ENCODE peak calls at places on chromosomes 11 and 22, in six cellular contexts. F, Y, L, N, D and H are unnamed samples.

GRCh38 chr11:119806064-119806915 is 77.3 kb upstream of the NECTIN1 start:
- DNase-seq in F (no peak), Y (no peak), L (no peak), N (no peak), D (no peak), H (no peak)

GRCh38 chr22:32475428-32476010 is 908 bp downstream of the FBXO7 start:
- DNase-seq in F (peak; percentile 71), Y (no peak), L (peak; percentile 32), N (no peak), D (peak; percentile 54), H (no peak)

GRCh38 chr11:4748435-4748834 is 21.3 kb downstream of the OR51F1 start:
- DNase-seq in F (no peak), Y (no peak), L (no peak), N (no peak), D (peak; percentile 23), H (no peak)

GRCh38 chr11:27371490-27371889 is 8.5 kb upstream of the CCDC34 start:
- DNase-seq in F (no peak), Y (no peak), L (no peak), N (no peak), D (no peak), H (no peak)

GRCh38 chr11:119680899-119681370 is 48.1 kb downstream of the NECTIN1 start:
- DNase-seq in F (peak; percentile 44), Y (no peak), L (no peak), N (no peak), D (no peak), H (no peak)

GRCh38 chr11:19013181-19013857 is 47.2 kb downstream of the MRGPRX2 start:
- DNase-seq in F (no peak), Y (no peak), L (no peak), N (no peak), D (no peak), H (no peak)

GRCh38 chr11:123211981-123212380 is 16.9 kb upstream of the CLMP start:
- DNase-seq in F (no peak), Y (no peak), L (no peak), N (no peak), D (no peak), H (no peak)

GRCh38 chr22:46967445-46968358 is 205.3 kb downstream of the TBC1D22A start:
- DNase-seq in F (no peak), Y (no peak), L (no peak), N (no peak), D (no peak), H (no peak)

GRCh38 chr11:131663403-131664200 is 293.2 kb downstream of the NTM start:
- DNase-seq in F (peak; percentile 93), Y (no peak), L (peak; percentile 59), N (no peak), D (no peak), H (no peak)

GRCh38 chr11:107711861-107712260 is at the start of gene SLN:
- DNase-seq in F (no peak), Y (no peak), L (no peak), N (no peak), D (no peak), H (no peak)

GRCh38 chr22:49290711-49291110 is 537.0 kb downstream of the BRD1 start:
- DNase-seq in F (no peak), Y (no peak), L (no peak), N (no peak), D (no peak), H (no peak)